ENCODE peak calls at places on chromosomes 5 and 9, in five cellular contexts. F is NT2/D1, G is HEK293T, S is H1, R is GM12878. W is an unnamed sample.

GRCh38 chr9:129702563-129702962 is 37.1 kb downstream of the PRRX2 start:
- DNase-seq in F (no peak), G (no peak), S (no peak), R (no peak), W (no peak)

GRCh38 chr9:93086445-93087224 is 9.4 kb upstream of the CARD19 start:
- DNase-seq in F (no peak), G (no peak), S (no peak), R (no peak), W (no peak)

GRCh38 chr5:11801061-11801460 is 103.2 kb downstream of the CTNND2 start:
- DNase-seq in F (no peak), G (no peak), S (no peak), R (no peak), W (no peak)

GRCh38 chr9:78288214-78288892 is 8.6 kb upstream of the PSAT1 start:
- DNase-seq in F (no peak), G (no peak), S (no peak), R (no peak), W (peak)

GRCh38 chr5:58934629-58935097 is 351.8 kb downstream of the RAB3C start:
- DNase-seq in F (no peak), G (no peak), S (no peak), R (no peak), W (no peak)

GRCh38 chr5:141903261-141903660 is 20.4 kb upstream of the DELE1 start:
- DNase-seq in F (no peak), G (no peak), S (no peak), R (no peak), W (no peak)

GRCh38 chr5:82352146-82352791 is 74.1 kb upstream of the RPS23 start:
- DNase-seq in F (no peak), G (no peak), S (no peak), R (no peak), W (no peak)

GRCh38 chr5:81165493-81166119 is 67.5 kb upstream of the CKMT2 start:
- DNase-seq in F (peak), G (peak), S (peak), R (no peak), W (peak)

GRCh38 chr5:22560115-22560514 is 293.0 kb downstream of the CDH12 start:
- DNase-seq in F (no peak), G (no peak), S (no peak), R (no peak), W (no peak)

GRCh38 chr9:36169166-36169565 is at the start of gene CCIN:
- DNase-seq in F (no peak), G (no peak), S (no peak), R (no peak), W (no peak)

GRCh38 chr9:97598461-97599288 is 34.5 kb downstream of the TSTD2 start:
- DNase-seq in F (peak), G (peak), S (peak), R (peak), W (peak)

GRCh38 chr5:153818626-153819025 is 220.1 kb downstream of the FAM114A2 start:
- DNase-seq in F (no peak), G (no peak), S (no peak), R (no peak), W (no peak)

GRCh38 chr5:126122942-126123341 is 300.3 kb upstream of the GRAMD2B start:
- DNase-seq in F (no peak), G (no peak), S (no peak), R (no peak), W (no peak)

GRCh38 chr5:151637676-151638075 is 46.5 kb upstream of the FAT2 start:
- DNase-seq in F (no peak), G (no peak), S (no peak), R (no peak), W (no peak)

GRCh38 chr5:543755-544674 is 19.8 kb upstream of the SLC9A3 start:
- DNase-seq in F (no peak), G (no peak), S (no peak), R (peak), W (no peak)

GRCh38 chr9:98021306-98022040 is 35.1 kb upstream of the NANS start:
- DNase-seq in F (no peak), G (no peak), S (no peak), R (no peak), W (no peak)

GRCh38 chr9:98575379-98576346 is 133.1 kb downstream of the GABBR2 start:
- DNase-seq in F (no peak), G (no peak), S (no peak), R (peak), W (no peak)

GRCh38 chr5:115816226-115817042 is at the start of gene CDO1:
- DNase-seq in F (no peak), G (peak), S (peak), R (no peak), W (no peak)

GRCh38 chr9:114001794-114002261 is 76.3 kb downstream of the AMBP start:
- DNase-seq in F (no peak), G (no peak), S (no peak), R (no peak), W (no peak)

GRCh38 chr9:14170973-14171596 is 142.9 kb downstream of the NFIB start:
- DNase-seq in F (no peak), G (no peak), S (no peak), R (no peak), W (no peak)

GRCh38 chr9:136900556-136900955 is 14.2 kb downstream of the TRAF2 start:
- DNase-seq in F (no peak), G (no peak), S (no peak), R (no peak), W (no peak)

GRCh38 chr9:136903041-136903554 is 16.8 kb downstream of the TRAF2 start:
- DNase-seq in F (no peak), G (no peak), S (no peak), R (no peak), W (no peak)

GRCh38 chr9:136901516-136902258 is 15.4 kb downstream of the TRAF2 start:
- DNase-seq in F (no peak), G (no peak), S (no peak), R (peak), W (peak)

GRCh38 chr9:136900988-136901515 is 14.7 kb downstream of the TRAF2 start:
- DNase-seq in F (no peak), G (no peak), S (no peak), R (no peak), W (no peak)

GRCh38 chr9:136902259-136902821 is 16.0 kb downstream of the TRAF2 start:
- DNase-seq in F (no peak), G (no peak), S (no peak), R (peak), W (no peak)
- TF ChIP-seq SUZ12 in F (no peak), G (no peak), S (no peak), R (no peak), W (no peak)

GRCh38 chr9:69155341-69156030 is 18.6 kb upstream of the TJP2 start:
- DNase-seq in F (peak), G (no peak), S (no peak), R (no peak), W (no peak)
- TF ChIP-seq SUZ12 in F (no peak), G (no peak), S (no peak), R (no peak), W (no peak)

GRCh38 chr9:24504521-24504920 is 41.2 kb downstream of the IZUMO3 start:
- DNase-seq in F (no peak), G (no peak), S (no peak), R (no peak), W (no peak)
- TF ChIP-seq SUZ12 in F (no peak), G (no peak), S (no peak), R (no peak), W (no peak)

GRCh38 chr9:68698943-68699509 is 6.0 kb upstream of the PIP5K1B start:
- DNase-seq in F (no peak), G (no peak), S (no peak), R (no peak), W (no peak)
- TF ChIP-seq SUZ12 in F (no peak), G (no peak), S (no peak), R (no peak), W (no peak)